ENCODE peak calls at places on chromosomes 5 and 9, in seven cellular contexts. One of them, this sample, is unnamed.
A peak's percentile ranks its signal among the peaks of the same experiment; 100 is the strongest.

GRCh38 chr9:109264865-109265532 is 55.9 kb downstream of the EPB41L4B start:
- DNase-seq in endothelial cell of umbilical vein: no peak
- DNase-seq in uterus: no peak
- DNase-seq in right lobe of liver: no peak
- DNase-seq in sigmoid colon: peak; percentile 67
- DNase-seq in adrenal gland: peak; percentile 11
- DNase-seq in heart left ventricle: peak; percentile 37
- DNase-seq in this sample: no peak

GRCh38 chr9:134880484-134881312 is at the start of gene FCN2:
- DNase-seq in heart left ventricle: no peak
- DNase-seq in right lobe of liver: peak; percentile 63
- DNase-seq in adrenal gland: peak; percentile 85
- DNase-seq in sigmoid colon: no peak
- DNase-seq in endothelial cell of umbilical vein: no peak
- DNase-seq in uterus: no peak
- DNase-seq in this sample: no peak

GRCh38 chr5:171646338-171647042 is 139.1 kb upstream of the SMIM23 start:
- DNase-seq in adrenal gland: no peak
- DNase-seq in sigmoid colon: no peak
- DNase-seq in heart left ventricle: no peak
- DNase-seq in endothelial cell of umbilical vein: no peak
- DNase-seq in right lobe of liver: no peak
- DNase-seq in uterus: no peak
- DNase-seq in this sample: no peak

GRCh38 chr9:120711354-120711753 is 2.9 kb downstream of the MEGF9 start:
- DNase-seq in endothelial cell of umbilical vein: no peak
- DNase-seq in sigmoid colon: no peak
- DNase-seq in uterus: no peak
- DNase-seq in heart left ventricle: no peak
- DNase-seq in adrenal gland: no peak
- DNase-seq in right lobe of liver: no peak
- DNase-seq in this sample: no peak

GRCh38 chr5:34587355-34588241 is 68.5 kb upstream of the RAI14 start:
- DNase-seq in endothelial cell of umbilical vein: peak; percentile 70
- DNase-seq in right lobe of liver: no peak
- DNase-seq in heart left ventricle: no peak
- DNase-seq in adrenal gland: no peak
- DNase-seq in sigmoid colon: no peak
- DNase-seq in uterus: no peak
- DNase-seq in this sample: no peak

GRCh38 chr5:80781356-80781755 is 126.6 kb upstream of the DHFR start:
- DNase-seq in sigmoid colon: no peak
- DNase-seq in heart left ventricle: no peak
- DNase-seq in endothelial cell of umbilical vein: no peak
- DNase-seq in right lobe of liver: no peak
- DNase-seq in uterus: no peak
- DNase-seq in adrenal gland: no peak
- DNase-seq in this sample: no peak

GRCh38 chr9:17929506-17929905 is 350.6 kb downstream of the SH3GL2 start:
- DNase-seq in adrenal gland: no peak
- DNase-seq in right lobe of liver: no peak
- DNase-seq in endothelial cell of umbilical vein: no peak
- DNase-seq in sigmoid colon: no peak
- DNase-seq in uterus: no peak
- DNase-seq in heart left ventricle: no peak
- DNase-seq in this sample: no peak

GRCh38 chr5:15719784-15720183 is 219.8 kb downstream of the FBXL7 start:
- DNase-seq in right lobe of liver: no peak
- DNase-seq in adrenal gland: peak; percentile 35
- DNase-seq in heart left ventricle: no peak
- DNase-seq in uterus: no peak
- DNase-seq in sigmoid colon: no peak
- DNase-seq in endothelial cell of umbilical vein: peak; percentile 85
- DNase-seq in this sample: no peak

GRCh38 chr9:6902423-6902822 is 144.7 kb downstream of the KDM4C start:
- DNase-seq in adrenal gland: no peak
- DNase-seq in uterus: no peak
- DNase-seq in right lobe of liver: no peak
- DNase-seq in sigmoid colon: no peak
- DNase-seq in endothelial cell of umbilical vein: peak; percentile 30
- DNase-seq in heart left ventricle: no peak
- DNase-seq in this sample: no peak

GRCh38 chr9:131395027-131395744 is 1.3 kb downstream of the PRRC2B start:
- DNase-seq in right lobe of liver: peak; percentile 75
- DNase-seq in sigmoid colon: no peak
- DNase-seq in adrenal gland: no peak
- DNase-seq in endothelial cell of umbilical vein: peak; percentile 35
- DNase-seq in uterus: no peak
- DNase-seq in heart left ventricle: no peak
- DNase-seq in this sample: no peak

GRCh38 chr9:112110094-112110772 is 64.9 kb downstream of the SUSD1 start:
- DNase-seq in adrenal gland: no peak
- DNase-seq in right lobe of liver: no peak
- DNase-seq in endothelial cell of umbilical vein: no peak
- DNase-seq in uterus: no peak
- DNase-seq in sigmoid colon: no peak
- DNase-seq in heart left ventricle: no peak
- DNase-seq in this sample: no peak

GRCh38 chr9:112112519-112112918 is 62.6 kb downstream of the SUSD1 start:
- DNase-seq in right lobe of liver: no peak
- DNase-seq in uterus: no peak
- DNase-seq in sigmoid colon: no peak
- DNase-seq in heart left ventricle: no peak
- DNase-seq in adrenal gland: peak; percentile 46
- DNase-seq in endothelial cell of umbilical vein: peak; percentile 74
- DNase-seq in this sample: no peak

GRCh38 chr9:112110773-112111106 is 64.4 kb downstream of the SUSD1 start:
- DNase-seq in adrenal gland: no peak
- DNase-seq in heart left ventricle: no peak
- DNase-seq in right lobe of liver: no peak
- DNase-seq in endothelial cell of umbilical vein: no peak
- DNase-seq in uterus: no peak
- DNase-seq in sigmoid colon: no peak
- DNase-seq in this sample: no peak

GRCh38 chr9:112112941-112113399 is 62.1 kb downstream of the SUSD1 start:
- DNase-seq in sigmoid colon: no peak
- DNase-seq in uterus: no peak
- DNase-seq in adrenal gland: peak; percentile 31
- DNase-seq in endothelial cell of umbilical vein: no peak
- DNase-seq in right lobe of liver: peak; percentile 60
- DNase-seq in heart left ventricle: no peak
- DNase-seq in this sample: no peak

DNA sequence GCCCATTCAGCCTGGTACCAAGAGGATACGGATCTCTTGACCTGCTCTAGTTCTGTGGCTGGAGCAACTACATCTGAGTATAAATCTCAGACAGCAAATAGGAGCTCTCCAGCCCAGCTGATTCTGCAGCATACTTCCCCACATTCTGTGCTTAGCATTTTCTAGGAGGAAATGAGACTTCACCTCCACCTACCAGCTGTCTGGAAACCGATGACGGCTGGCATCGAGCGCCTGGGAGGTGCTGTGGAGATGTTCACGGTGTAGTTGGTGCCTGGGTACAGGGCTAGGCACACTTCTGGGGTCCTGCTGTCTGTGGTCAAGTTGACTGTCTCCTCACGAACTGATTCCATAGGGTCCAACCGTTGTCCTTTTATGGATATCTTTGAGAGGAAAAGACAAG is 63.6 kb downstream of the SUSD1 start:
- DNase-seq in adrenal gland: no peak
- DNase-seq in uterus: no peak
- DNase-seq in endothelial cell of umbilical vein: no peak
- DNase-seq in sigmoid colon: no peak
- DNase-seq in right lobe of liver: no peak
- DNase-seq in heart left ventricle: no peak
- DNase-seq in this sample: no peak
- H3K4me1 ChIP-seq in adrenal gland: peaks cover 18% of the 10 kb centered on the region
- H3K4me1 ChIP-seq in uterus: no peaks in the 10 kb centered on the region
- H3K4me1 ChIP-seq in endothelial cell of umbilical vein: peaks cover 13% of the 10 kb centered on the region
- H3K4me1 ChIP-seq in sigmoid colon: no peaks in the 10 kb centered on the region
- H3K4me1 ChIP-seq in right lobe of liver: peaks cover 14% of the 10 kb centered on the region
- H3K4me1 ChIP-seq in heart left ventricle: no peaks in the 10 kb centered on the region
- H3K4me1 ChIP-seq in this sample: no peaks in the 10 kb centered on the region

GRCh38 chr9:72948906-72949582 is 3.8 kb downstream of the ALDH1A1 start:
- DNase-seq in sigmoid colon: no peak
- DNase-seq in adrenal gland: no peak
- DNase-seq in uterus: no peak
- DNase-seq in endothelial cell of umbilical vein: peak; percentile 52
- DNase-seq in right lobe of liver: no peak
- DNase-seq in heart left ventricle: no peak
- DNase-seq in this sample: no peak

GRCh38 chr9:72951520-72952393 is 1.1 kb downstream of the ALDH1A1 start:
- DNase-seq in uterus: no peak
- DNase-seq in heart left ventricle: no peak
- DNase-seq in right lobe of liver: no peak
- DNase-seq in endothelial cell of umbilical vein: peak; percentile 44
- DNase-seq in sigmoid colon: no peak
- DNase-seq in adrenal gland: no peak
- DNase-seq in this sample: no peak

GRCh38 chr9:72947987-72948465 is 4.8 kb downstream of the ALDH1A1 start:
- DNase-seq in right lobe of liver: peak; percentile 50
- DNase-seq in endothelial cell of umbilical vein: peak; percentile 14
- DNase-seq in adrenal gland: no peak
- DNase-seq in heart left ventricle: no peak
- DNase-seq in uterus: no peak
- DNase-seq in sigmoid colon: no peak
- DNase-seq in this sample: no peak

GRCh38 chr9:72951043-72951442 is 1.8 kb downstream of the ALDH1A1 start:
- DNase-seq in right lobe of liver: no peak
- DNase-seq in adrenal gland: no peak
- DNase-seq in uterus: no peak
- DNase-seq in heart left ventricle: no peak
- DNase-seq in endothelial cell of umbilical vein: peak; percentile 37
- DNase-seq in sigmoid colon: no peak
- DNase-seq in this sample: no peak

DNA sequence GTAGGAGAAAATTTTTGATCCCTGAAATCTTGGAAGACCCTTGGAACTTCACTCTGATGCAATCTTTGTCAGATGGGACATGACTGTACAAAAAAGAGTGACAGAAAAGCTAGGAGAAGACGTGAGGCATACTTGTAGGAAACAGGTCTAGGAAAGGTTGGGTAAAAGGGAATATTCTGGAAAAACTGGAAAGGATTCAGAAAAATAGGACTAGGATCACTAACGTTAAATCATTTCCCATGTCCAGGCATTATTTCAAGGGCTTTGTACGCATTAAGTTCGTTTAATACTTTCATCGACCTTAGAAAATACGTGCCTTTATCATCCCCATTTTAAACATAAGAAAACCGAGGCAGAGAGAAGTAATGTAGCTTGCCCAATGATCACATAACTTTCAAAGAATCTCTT is 2.9 kb downstream of the ALDH1A1 start:
- DNase-seq in adrenal gland: no peak
- DNase-seq in heart left ventricle: no peak
- DNase-seq in endothelial cell of umbilical vein: no peak
- DNase-seq in uterus: no peak
- DNase-seq in sigmoid colon: no peak
- DNase-seq in right lobe of liver: no peak
- DNase-seq in this sample: no peak
- H3K4me3 ChIP-seq in adrenal gland: no peak overlapping the region
- H3K4me3 ChIP-seq in heart left ventricle: no peak overlapping the region
- H3K4me3 ChIP-seq in endothelial cell of umbilical vein: no peak overlapping the region
- H3K4me3 ChIP-seq in uterus: peak overlapping the region; percentile 8
- H3K4me3 ChIP-seq in sigmoid colon: peak overlapping the region; percentile 54
- H3K4me3 ChIP-seq in right lobe of liver: peak overlapping the region; percentile 65
- H3K4me3 ChIP-seq in this sample: peak overlapping the region; percentile 46

DNA sequence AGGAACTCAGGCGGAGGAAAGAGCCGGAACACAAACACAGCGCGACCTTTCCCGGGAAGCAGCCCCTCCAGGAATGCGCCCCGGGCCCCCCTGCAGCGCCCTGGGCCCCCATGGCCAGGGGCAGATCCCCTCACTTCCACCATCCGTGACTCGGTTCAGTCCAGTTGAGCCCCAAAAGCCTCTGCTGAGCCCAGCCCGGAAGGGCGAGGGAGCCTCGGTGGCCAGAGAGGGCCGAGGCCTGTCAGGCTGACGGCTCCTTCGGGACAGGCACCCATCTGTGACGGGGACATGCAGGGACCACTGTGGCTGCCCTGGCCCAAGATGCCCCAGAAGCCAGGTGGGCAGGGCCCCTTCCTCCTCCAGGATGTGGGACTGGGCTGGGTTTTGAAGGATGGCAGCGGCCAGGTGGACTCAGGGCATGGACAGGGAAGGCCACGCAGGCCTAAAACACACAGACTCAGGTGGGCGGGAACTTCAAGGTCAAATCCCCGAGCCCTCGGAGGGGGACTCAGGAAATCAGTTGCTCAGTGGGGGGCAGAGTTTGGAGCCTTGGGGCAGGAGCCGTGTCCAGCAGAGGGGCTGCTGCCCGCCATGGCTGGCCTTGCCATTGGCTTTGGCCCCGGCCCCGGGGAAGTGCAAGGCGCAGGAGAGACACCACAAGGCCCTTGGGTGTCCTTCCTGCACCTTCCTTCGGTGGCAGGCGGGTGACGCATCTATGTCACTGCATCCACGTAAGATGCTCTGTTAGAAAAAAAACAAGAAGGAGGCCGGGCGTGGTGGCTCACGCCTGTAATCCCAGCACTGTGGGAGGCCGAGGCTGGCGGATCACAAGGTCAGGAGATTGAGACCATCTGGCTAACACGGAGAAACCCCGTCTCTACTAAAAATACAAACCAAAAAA is 29.7 kb upstream of the ABO start:
- DNase-seq in right lobe of liver: no peak
- DNase-seq in adrenal gland: no peak
- DNase-seq in heart left ventricle: no peak
- DNase-seq in endothelial cell of umbilical vein: no peak
- DNase-seq in uterus: no peak
- DNase-seq in sigmoid colon: no peak
- DNase-seq in this sample: no peak
- TF ChIP-seq POLR2A in right lobe of liver: no peak
- TF ChIP-seq POLR2A in adrenal gland: no peak
- TF ChIP-seq POLR2A in heart left ventricle: no peak
- TF ChIP-seq POLR2A in endothelial cell of umbilical vein: no peak
- TF ChIP-seq POLR2A in uterus: no peak
- TF ChIP-seq POLR2A in sigmoid colon: no peak
- TF ChIP-seq POLR2A in this sample: no peak

GRCh38 chr5:17276445-17276844 is 59.0 kb downstream of the BASP1 start:
- DNase-seq in endothelial cell of umbilical vein: no peak
- DNase-seq in heart left ventricle: no peak
- DNase-seq in right lobe of liver: no peak
- DNase-seq in adrenal gland: no peak
- DNase-seq in uterus: no peak
- DNase-seq in sigmoid colon: no peak
- DNase-seq in this sample: no peak
- H3K4me1 ChIP-seq in endothelial cell of umbilical vein: no peaks in the 10 kb centered on the region
- H3K4me1 ChIP-seq in heart left ventricle: no peaks in the 10 kb centered on the region
- H3K4me1 ChIP-seq in right lobe of liver: no peaks in the 10 kb centered on the region
- H3K4me1 ChIP-seq in adrenal gland: no peaks in the 10 kb centered on the region
- H3K4me1 ChIP-seq in uterus: no peaks in the 10 kb centered on the region
- H3K4me1 ChIP-seq in sigmoid colon: no peaks in the 10 kb centered on the region
- H3K4me1 ChIP-seq in this sample: no peaks in the 10 kb centered on the region

GRCh38 chr9:98805506-98806272 is 1.8 kb upstream of the GALNT12 start:
- DNase-seq in uterus: no peak
- DNase-seq in heart left ventricle: no peak
- DNase-seq in sigmoid colon: no peak
- DNase-seq in right lobe of liver: no peak
- DNase-seq in adrenal gland: peak; percentile 66
- DNase-seq in endothelial cell of umbilical vein: no peak
- DNase-seq in this sample: no peak
- H3K4me3 ChIP-seq in uterus: no peak overlapping the region
- H3K4me3 ChIP-seq in heart left ventricle: no peak overlapping the region
- H3K4me3 ChIP-seq in sigmoid colon: peak overlapping the region; percentile 64
- H3K4me3 ChIP-seq in right lobe of liver: no peak overlapping the region
- H3K4me3 ChIP-seq in adrenal gland: no peak overlapping the region
- H3K4me3 ChIP-seq in endothelial cell of umbilical vein: no peak overlapping the region
- H3K4me3 ChIP-seq in this sample: no peak overlapping the region